ENCODE peak calls at places on chromosomes 16 and 17, in five cellular contexts. O, Z, U, G and W are unnamed samples. For H3K36me3, the result is how much of the 10 kb centered on the place peaks cover.

GRCh38 chr17:50559674-50560184 is 786 bp upstream of the CACNA1G start:
- DNase-seq in O (no peak), G (no peak), Z (peak), U (peak), W (peak)

GRCh38 chr17:27105636-27106035 is 188.3 kb upstream of the WSB1 start:
- DNase-seq in Z (no peak), G (no peak), U (no peak), O (no peak), W (no peak)

GRCh38 chr17:3963214-3964201 is 729 bp downstream of the ATP2A3 start:
- DNase-seq in U (no peak), O (no peak), Z (no peak), G (no peak), W (no peak)

GRCh38 chr16:9338510-9338909 is 247.1 kb downstream of the HAPSTR1 start:
- DNase-seq in Z (no peak), G (no peak), O (no peak), U (no peak), W (no peak)

GRCh38 chr16:2151188-2152091 is 3.0 kb downstream of the RAB26 start:
- DNase-seq in G (no peak), U (no peak), Z (no peak), O (no peak), W (peak)

GRCh38 chr16:56289412-56289811 is 98.1 kb downstream of the GNAO1 start:
- DNase-seq in O (no peak), U (no peak), G (no peak), Z (no peak), W (no peak)

GRCh38 chr16:74608944-74609343 is 2.0 kb upstream of the GLG1 start:
- DNase-seq in O (no peak), G (no peak), Z (no peak), U (no peak), W (no peak)

GRCh38 chr16:20904507-20905079 is 4.0 kb downstream of the LYRM1 start:
- DNase-seq in U (no peak), G (no peak), Z (peak), O (no peak), W (peak)

GRCh38 chr16:48117217-48118105 is 38.3 kb downstream of the ABCC12 start:
- DNase-seq in O (no peak), U (peak), Z (no peak), G (peak), W (peak)

GRCh38 chr17:82480345-82480744 is 21.8 kb downstream of the NARF start:
- DNase-seq in U (no peak), O (no peak), G (no peak), Z (no peak), W (no peak)

GRCh38 chr17:43584666-43585102 is 38.5 kb upstream of the ETV4 start:
- DNase-seq in Z (peak), U (no peak), G (no peak), O (no peak), W (peak)

GRCh38 chr17:50661795-50662391 is 27.2 kb downstream of the ABCC3 start:
- DNase-seq in O (peak), U (peak), Z (peak), G (peak), W (peak)

GRCh38 chr16:73154063-73154870 is 106.3 kb upstream of the ZFHX3 start:
- DNase-seq in U (no peak), G (no peak), O (no peak), Z (no peak), W (no peak)

GRCh38 chr17:61755668-61756067 is 107.7 kb downstream of the BRIP1 start:
- DNase-seq in Z (no peak), O (no peak), G (no peak), U (no peak), W (no peak)

GRCh38 chr17:57874434-57875108 is 24.7 kb upstream of the MRPS23 start:
- DNase-seq in U (peak), O (peak), G (peak), Z (peak), W (peak)

GRCh38 chr16:1960665-1961630 is 1.6 kb downstream of the NDUFB10 start:
- DNase-seq in G (no peak), Z (peak), O (no peak), U (no peak), W (peak)

GRCh38 chr17:1042486-1042885 is 45.6 kb downstream of the TIMM22 start:
- DNase-seq in U (no peak), G (no peak), O (no peak), Z (no peak), W (no peak)

GRCh38 chr16:9957002-9957401 is 225.2 kb downstream of the GRIN2A start:
- DNase-seq in O (no peak), U (no peak), G (no peak), Z (no peak), W (no peak)

GRCh38 chr16:71840052-71840451 is 5.7 kb upstream of the ATXN1L start:
- DNase-seq in O (peak), U (no peak), G (no peak), Z (no peak), W (no peak)

GRCh38 chr16:86874141-86874540 is 295.8 kb downstream of the FOXL1 start:
- DNase-seq in U (no peak), O (no peak), G (no peak), Z (no peak), W (peak)

GRCh38 chr17:31702040-31702439 is 157.0 kb downstream of the COPRS start:
- DNase-seq in G (no peak), Z (no peak), O (no peak), U (no peak), W (no peak)

GRCh38 chr16:24988593-24989338 is 26.4 kb downstream of the ARHGAP17 start:
- DNase-seq in O (peak), Z (peak), U (no peak), G (no peak), W (peak)

GRCh38 chr16:8768701-8769100 is 28.7 kb downstream of the TMEM186 start:
- DNase-seq in G (no peak), O (no peak), U (no peak), Z (no peak), W (no peak)

DNA sequence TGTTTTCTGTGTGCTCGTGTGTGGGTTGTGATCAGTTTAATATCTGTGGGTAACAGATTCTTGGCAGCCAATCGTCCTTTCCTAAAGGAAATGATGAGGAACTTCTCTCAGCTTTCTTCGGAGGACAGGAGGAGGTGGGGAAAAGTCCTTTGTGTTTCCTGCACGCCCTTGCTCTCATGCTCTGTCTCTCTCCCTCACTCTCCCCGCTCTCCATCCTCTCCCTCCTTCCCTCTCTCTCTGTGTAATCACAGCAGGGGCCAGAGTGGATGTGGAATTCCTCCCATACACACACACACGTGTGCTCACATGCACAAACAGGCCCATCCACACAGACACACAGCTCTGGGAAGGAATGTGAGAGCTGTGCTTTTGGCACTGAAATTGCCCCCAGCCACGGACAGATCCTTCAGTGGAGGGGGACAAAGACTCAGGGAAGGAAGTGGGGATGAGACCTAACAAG is 83.6 kb upstream of the PLCG2 start:
- DNase-seq in Z (peak), O (no peak), U (no peak), G (no peak), W (no peak)
- H3K36me3 ChIP-seq in Z (under half), O (under half), U (under half), G (under half), W (under half)

DNA sequence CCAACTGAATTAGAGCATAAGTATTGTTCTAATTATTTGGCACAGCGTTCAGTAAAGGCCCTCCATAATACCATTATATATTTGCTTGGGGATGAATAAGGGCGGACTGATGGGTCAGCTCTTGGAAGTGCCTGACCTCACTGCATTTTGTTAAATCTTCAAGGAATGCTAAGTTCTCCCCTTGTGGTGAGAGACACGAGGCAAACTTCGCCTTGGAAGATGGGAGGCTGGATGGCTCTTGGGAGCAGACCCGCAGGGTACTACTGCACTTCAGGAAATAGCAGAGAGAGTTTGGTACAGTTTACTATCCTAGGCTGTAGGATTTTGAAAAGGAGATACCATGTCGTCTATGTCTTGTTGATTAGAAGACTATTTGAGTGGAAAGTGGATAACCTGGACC is 87.0 kb upstream of the RPRML start:
- DNase-seq in U (no peak), Z (no peak), G (no peak), O (no peak), W (no peak)
- H3K4me3 ChIP-seq in U (peak), Z (no peak), G (no peak), O (no peak), W (no peak)

GRCh38 chr17:2084129-2084765 is 29.3 kb downstream of the HIC1 start:
- DNase-seq in G (no peak), O (peak), U (peak), Z (peak), W (peak)
- H3K36me3 ChIP-seq in G (under half), O (under half), U (under half), Z (under half), W (under half)

DNA sequence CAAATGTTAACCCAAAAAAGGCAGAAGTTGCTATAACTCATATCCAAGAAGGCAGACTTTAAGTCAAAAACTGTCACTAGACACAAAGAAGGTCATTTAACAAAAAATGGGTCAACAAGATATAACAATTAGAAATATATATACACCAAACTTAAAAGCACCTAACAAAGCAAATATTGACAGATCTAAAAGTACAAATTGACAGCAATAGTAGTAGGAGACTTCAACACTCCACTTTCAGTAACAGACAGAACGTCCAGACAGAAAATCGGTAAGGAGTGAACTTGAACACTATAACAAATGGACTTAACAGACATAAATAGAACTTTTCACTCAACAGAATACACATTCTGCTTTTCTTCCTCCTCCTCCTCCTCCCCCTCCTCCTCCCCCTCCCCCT is 40.9 kb upstream of the MYLK3 start:
- DNase-seq in G (no peak), U (no peak), O (no peak), Z (no peak), W (no peak)
- H3K4me3 ChIP-seq in G (no peak), U (no peak), O (no peak), Z (no peak), W (no peak)

GRCh38 chr17:49049265-49049664 is 52.1 kb downstream of the IGF2BP1 start:
- DNase-seq in O (no peak), U (no peak), Z (no peak), G (no peak), W (no peak)
- H3K36me3 ChIP-seq in O (under half), U (under half), Z (half or more), G (under half), W (under half)

GRCh38 chr17:40480501-40481003 is 20.9 kb downstream of the TNS4 start:
- DNase-seq in O (peak), Z (no peak), G (no peak), U (no peak), W (no peak)
- H3K4me3 ChIP-seq in O (no peak), Z (no peak), G (no peak), U (no peak), W (no peak)

GRCh38 chr17:37567137-37567927 is 41.9 kb downstream of the SYNRG start:
- DNase-seq in U (no peak), G (no peak), O (no peak), Z (no peak), W (no peak)

GRCh38 chr17:37558299-37558698 is 50.9 kb downstream of the SYNRG start:
- DNase-seq in U (no peak), Z (peak), G (no peak), O (no peak), W (no peak)

GRCh38 chr17:37562016-37562745 is 47.0 kb downstream of the SYNRG start:
- DNase-seq in U (no peak), G (no peak), O (no peak), Z (no peak), W (no peak)

GRCh38 chr17:37568350-37569053 is 40.7 kb downstream of the SYNRG start:
- DNase-seq in G (no peak), O (no peak), U (no peak), Z (peak), W (no peak)

GRCh38 chr17:37564252-37564651 is 45.0 kb downstream of the SYNRG start:
- DNase-seq in Z (no peak), O (no peak), U (no peak), G (no peak), W (no peak)
- H3K36me3 ChIP-seq in Z (under half), O (under half), U (half or more), G (under half), W (under half)